ENCODE peak calls at places on chromosomes 7 and 10, in five cellular contexts. J is GM13977, G is ovary, T is AG04450, B is A549. N is an unnamed sample.

GRCh38 chr7:86785641-86786040 is 141.9 kb downstream of the GRM3 start:
- DNase-seq in T (no peak), B (no peak), J (peak), G (no peak), N (no peak)

GRCh38 chr7:1156782-1157535 is 3.0 kb downstream of the ZFAND2A start:
- DNase-seq in T (no peak), B (peak), G (no peak), J (no peak), N (no peak)

GRCh38 chr10:133359554-133359971 is 1.7 kb upstream of the FUOM start:
- DNase-seq in B (no peak), T (no peak), J (no peak), G (no peak), N (no peak)

GRCh38 chr10:1600861-1601260 is 136.5 kb downstream of the ADARB2 start:
- DNase-seq in T (no peak), B (no peak), J (no peak), G (no peak), N (no peak)

GRCh38 chr7:141674702-141675101 is 27.3 kb downstream of the DENND11 start:
- DNase-seq in T (no peak), G (no peak), B (no peak), J (no peak), N (no peak)

GRCh38 chr10:48450233-48450810 is 143.8 kb downstream of the MAPK8 start:
- DNase-seq in T (no peak), J (no peak), B (no peak), G (peak), N (no peak)

GRCh38 chr10:86699125-86699524 is 30.8 kb downstream of the LDB3 start:
- DNase-seq in B (no peak), T (no peak), J (no peak), G (no peak), N (no peak)

GRCh38 chr7:106313456-106313891 is 28.7 kb upstream of the NAMPT start:
- DNase-seq in J (no peak), G (no peak), T (peak), B (peak), N (no peak)

GRCh38 chr7:66778201-66778600 is 37.7 kb downstream of the RABGEF1 start:
- DNase-seq in T (no peak), J (no peak), G (no peak), B (no peak), N (no peak)

GRCh38 chr10:15043674-15044073 is at the start of gene OLAH:
- DNase-seq in T (no peak), G (no peak), B (no peak), J (no peak), N (no peak)

GRCh38 chr10:70093335-70093944 is 39.2 kb downstream of the AIFM2 start:
- DNase-seq in G (no peak), T (no peak), B (no peak), J (no peak), N (no peak)

GRCh38 chr10:98444314-98445006 is 2.3 kb downstream of the HPS1 start:
- DNase-seq in G (no peak), T (no peak), J (no peak), B (no peak), N (no peak)

GRCh38 chr10:34147641-34148040 is 667.5 kb downstream of the PARD3 start:
- DNase-seq in J (no peak), T (no peak), B (no peak), G (no peak), N (no peak)

GRCh38 chr7:112487457-112487856 is 6.7 kb downstream of the LSMEM1 start:
- DNase-seq in T (no peak), J (no peak), G (no peak), B (no peak), N (no peak)
- TF ChIP-seq CTCF in T (no peak), J (no peak), G (no peak), B (no peak), N (no peak)

GRCh38 chr7:39746162-39746782 is 122.9 kb downstream of the RALA start:
- DNase-seq in J (peak), T (peak), B (peak), G (peak), N (peak)
- TF ChIP-seq CTCF in J (peak), T (peak), B (peak), G (peak), N (peak)

DNA sequence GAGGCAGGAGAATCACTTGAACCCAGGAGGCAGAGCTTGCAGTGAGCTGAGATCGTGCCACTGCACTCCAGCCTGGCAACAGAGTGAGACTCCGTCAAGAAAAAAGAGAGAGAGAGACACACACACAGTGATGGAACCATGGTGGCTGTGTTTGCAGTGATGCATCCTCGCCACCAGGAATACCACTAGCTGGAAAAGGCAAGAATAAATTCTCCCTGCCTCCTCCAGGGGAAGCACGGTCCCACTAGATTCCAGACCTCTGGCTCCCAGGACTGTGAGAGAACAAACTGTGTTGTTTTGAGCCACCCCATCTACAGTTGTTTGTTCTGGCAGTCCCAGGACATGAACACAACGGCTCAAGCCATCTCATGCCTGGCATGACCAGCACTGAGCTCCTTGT is 320.3 kb upstream of the FOXK1 start:
- DNase-seq in J (no peak), T (no peak), B (peak), G (no peak), N (no peak)
- TF ChIP-seq CTCF in J (no peak), T (no peak), B (no peak), G (no peak), N (no peak)

DNA sequence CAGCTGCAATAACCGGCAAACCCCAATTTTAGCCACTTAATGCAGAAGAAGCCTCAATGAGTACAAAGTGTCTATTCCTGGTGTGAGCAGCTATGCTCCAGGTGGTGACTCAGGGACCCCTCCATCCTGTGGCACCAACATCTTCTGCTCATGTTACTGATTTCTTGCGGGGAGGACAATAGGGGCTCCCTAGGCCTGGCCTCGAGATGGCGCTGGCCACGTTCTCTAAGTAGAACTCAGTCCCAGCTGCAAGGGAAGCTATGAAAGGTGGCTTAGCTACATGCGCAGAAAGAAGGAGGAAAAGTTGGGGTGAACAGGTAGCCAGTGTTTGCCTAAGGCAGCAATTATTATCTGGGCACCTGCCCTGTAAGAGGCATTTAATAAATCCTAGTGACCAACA is 6.6 kb downstream of the GJD4 start:
- DNase-seq in G (no peak), J (no peak), T (no peak), B (peak), N (no peak)
- TF ChIP-seq CTCF in G (no peak), J (no peak), T (no peak), B (no peak), N (no peak)

GRCh38 chr10:127679642-127680255 is 57.2 kb upstream of the FOXI2 start:
- DNase-seq in J (no peak), B (no peak), G (no peak), T (no peak), N (no peak)
- TF ChIP-seq CTCF in J (peak), B (peak), G (no peak), T (no peak), N (no peak)

DNA sequence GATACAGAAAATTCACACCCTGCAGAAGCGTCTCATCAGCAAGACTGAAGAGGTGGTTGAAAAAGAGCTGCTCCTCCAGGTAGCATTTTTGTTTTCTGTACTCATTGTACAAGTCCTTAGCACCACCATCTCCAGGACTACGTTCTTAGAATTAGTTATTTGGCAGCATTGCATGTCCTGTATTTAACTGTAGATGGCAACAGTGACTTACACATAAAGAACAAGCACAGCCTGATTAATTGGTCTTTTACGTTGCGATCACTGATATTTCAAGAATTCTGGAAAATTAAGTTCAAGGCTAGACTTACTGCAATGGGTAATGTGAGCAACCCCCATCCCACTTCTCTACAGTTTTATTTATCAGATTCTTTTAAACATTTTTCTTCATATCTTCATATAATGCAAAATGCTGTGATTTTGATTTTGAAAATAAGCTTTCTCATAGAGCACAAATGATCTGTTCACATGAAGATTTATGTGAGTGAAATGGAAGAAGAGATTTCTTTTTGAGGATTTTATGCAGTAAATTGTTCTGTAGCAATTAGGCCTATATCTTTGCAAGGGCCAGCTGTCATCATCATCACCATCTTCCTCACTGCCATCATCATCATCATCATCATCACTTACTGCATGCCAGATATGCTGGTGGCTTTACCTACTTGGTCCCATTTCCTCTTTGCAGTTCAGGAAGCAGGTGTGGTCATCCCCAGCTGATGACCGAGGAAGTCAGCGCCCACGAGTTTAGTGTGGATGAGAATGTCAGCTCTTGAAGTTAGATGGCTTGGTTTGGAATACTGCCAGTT is 53.3 kb downstream of the CFAP58 start:
- DNase-seq in J (peak), B (peak), G (no peak), T (peak), N (peak)
- TF ChIP-seq CTCF in J (peak), B (peak), G (no peak), T (peak), N (peak)

GRCh38 chr7:37007731-37008130 is 283.4 kb upstream of the AOAH start:
- DNase-seq in G (no peak), B (no peak), J (no peak), T (no peak), N (no peak)

GRCh38 chr7:37011151-37011890 is 287.0 kb upstream of the AOAH start:
- DNase-seq in T (no peak), J (no peak), G (no peak), B (no peak), N (no peak)

GRCh38 chr7:37007319-37007718 is 283.0 kb upstream of the AOAH start:
- DNase-seq in J (no peak), G (no peak), B (no peak), T (no peak), N (no peak)

GRCh38 chr7:37009282-37009681 is 285.0 kb upstream of the AOAH start:
- DNase-seq in B (no peak), J (no peak), G (no peak), T (no peak), N (no peak)

DNA sequence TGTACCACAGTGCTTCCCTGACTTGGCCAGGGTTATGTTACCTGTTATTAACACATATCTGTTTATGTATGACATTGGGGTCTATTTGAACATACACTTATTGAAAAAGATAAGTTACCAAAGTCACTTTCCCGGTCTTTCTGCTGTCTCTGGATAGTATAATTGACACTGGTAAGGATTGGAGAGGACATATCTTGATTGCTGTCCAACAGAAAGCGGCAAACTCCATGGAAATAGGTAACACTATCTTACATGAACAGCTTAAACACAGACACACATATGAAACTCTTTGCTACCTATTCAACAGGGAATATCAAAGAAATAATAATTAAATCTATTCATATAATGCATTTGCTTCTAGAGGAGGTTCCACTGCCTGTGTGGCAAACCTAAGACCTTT is 282.5 kb upstream of the AOAH start:
- DNase-seq in G (no peak), B (no peak), T (no peak), J (no peak), N (no peak)
- TF ChIP-seq CTCF in G (no peak), B (no peak), T (no peak), J (no peak), N (no peak)

DNA sequence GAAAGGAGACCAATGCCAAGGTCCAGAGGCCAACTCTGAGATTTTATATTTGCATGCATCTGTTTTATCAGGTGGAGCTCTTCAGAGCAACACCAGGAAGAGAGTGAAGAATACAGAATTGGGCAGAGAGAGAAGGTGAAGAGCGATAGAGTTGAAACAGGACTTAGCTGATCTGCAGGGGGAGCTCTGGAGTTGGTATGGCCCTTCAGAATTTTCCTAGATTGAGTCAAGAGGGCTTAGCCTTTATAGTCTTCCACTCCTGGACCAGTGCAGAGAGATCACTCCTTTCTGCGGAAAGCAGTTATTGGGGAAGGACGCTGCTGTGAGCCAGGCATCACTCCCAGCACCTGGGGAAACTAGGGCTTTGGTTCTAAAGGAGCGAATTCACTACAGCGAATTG is 105.0 kb upstream of the DGKB start:
- DNase-seq in B (peak), J (no peak), G (no peak), T (no peak), N (no peak)
- TF ChIP-seq CTCF in B (peak), J (peak), G (no peak), T (peak), N (peak)

DNA sequence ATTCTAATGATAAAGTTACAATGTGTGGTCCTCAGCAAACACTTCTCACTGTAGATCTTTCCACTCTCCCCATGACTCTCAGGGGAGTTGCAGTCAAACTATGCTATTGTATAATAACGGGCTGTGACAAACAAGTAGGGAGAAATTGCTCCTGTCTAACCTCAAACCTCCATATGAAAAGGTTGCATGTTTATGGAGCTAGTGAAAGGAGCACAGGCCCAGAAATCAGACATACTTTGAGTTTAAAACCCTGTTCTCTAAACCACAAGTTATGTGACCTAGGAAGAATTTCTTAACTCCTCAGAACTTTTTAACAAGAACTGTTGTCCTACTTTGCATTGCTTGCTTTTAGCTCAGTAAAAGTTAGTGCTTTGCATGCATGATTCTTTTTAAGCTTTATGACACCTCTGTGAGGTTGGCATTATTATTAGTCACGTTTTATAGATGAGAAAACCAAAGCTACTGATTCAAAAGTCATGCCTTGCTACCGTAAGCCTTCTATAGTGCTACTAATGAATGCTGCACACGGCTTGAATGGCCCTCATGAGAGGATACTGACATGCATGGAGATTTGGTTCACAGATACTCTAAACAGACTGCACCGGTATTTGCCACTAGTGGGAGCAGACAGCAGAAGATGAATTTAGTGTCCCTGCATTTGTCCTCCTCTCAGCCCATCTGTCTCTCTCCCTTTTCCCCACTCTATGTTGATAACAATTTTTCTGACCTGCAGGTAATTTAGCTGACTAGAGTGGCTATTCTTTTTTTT is 129.5 kb upstream of the PCGF5 start:
- DNase-seq in J (peak), G (no peak), T (no peak), B (peak), N (no peak)
- TF ChIP-seq CTCF in J (peak), G (no peak), T (peak), B (no peak), N (peak)

GRCh38 chr7:85381212-85381611 is 194.4 kb upstream of the SEMA3D start:
- DNase-seq in T (no peak), G (no peak), B (no peak), J (no peak), N (no peak)

GRCh38 chr7:85376589-85376988 is 189.7 kb upstream of the SEMA3D start:
- DNase-seq in G (no peak), T (no peak), B (no peak), J (no peak), N (no peak)
- TF ChIP-seq CTCF in G (no peak), T (no peak), B (no peak), J (no peak), N (no peak)

N was measured in AG09319.